ENCODE peak calls at places on chromosome 7, in four cellular contexts. H is IMR-90, A is transverse colon, Z is uterus. W is an unnamed sample.

GRCh38 chr7:43658718-43659548 is 70.4 kb downstream of the COA1 start:
- DNase-seq in H (peak; percentile 93), A (no peak), Z (no peak), W (no peak)

GRCh38 chr7:105806592-105807266 is 69.7 kb downstream of the ATXN7L1 start:
- DNase-seq in H (peak; percentile 79), A (peak; percentile 24), Z (no peak), W (no peak)

GRCh38 chr7:25805027-25805687 is 346.8 kb upstream of the NFE2L3 start:
- DNase-seq in H (peak; percentile 9), A (no peak), Z (peak; percentile 36), W (no peak)

GRCh38 chr7:33880787-33881186 is 24.6 kb upstream of the BMPER start:
- DNase-seq in H (peak; percentile 68), A (no peak), Z (no peak), W (no peak)

GRCh38 chr7:30546596-30546995 is 42.0 kb upstream of the GGCT start:
- DNase-seq in H (no peak), A (no peak), Z (no peak), W (no peak)

GRCh38 chr7:5422324-5423271 is 1.0 kb downstream of the TNRC18 start:
- DNase-seq in H (peak; percentile 24), A (no peak), Z (peak; percentile 28), W (no peak)

GRCh38 chr7:95317966-95318365 is 6.4 kb downstream of the PON1 start:
- DNase-seq in H (no peak), A (no peak), Z (no peak), W (no peak)

GRCh38 chr7:4273566-4274230 is 408.4 kb upstream of the FOXK1 start:
- DNase-seq in H (no peak), A (no peak), Z (no peak), W (no peak)

GRCh38 chr7:141366098-141366621 is 185.1 kb upstream of the AGK start:
- DNase-seq in H (no peak), A (no peak), Z (no peak), W (no peak)

GRCh38 chr7:131950758-131951157 is 394.3 kb upstream of the PODXL start:
- DNase-seq in H (no peak), A (no peak), Z (no peak), W (no peak)

GRCh38 chr7:132546366-132547145 is 29.7 kb downstream of the PLXNA4 start:
- DNase-seq in H (no peak), A (no peak), Z (no peak), W (no peak)

GRCh38 chr7:111638048-111638447 is 75.8 kb upstream of the IMMP2L start:
- DNase-seq in H (no peak), A (no peak), Z (no peak), W (no peak)

GRCh38 chr7:94395141-94396041 is 696 bp downstream of the COL1A2 start:
- DNase-seq in H (peak; percentile 90), A (peak; percentile 30), Z (peak; percentile 85), W (peak; percentile 88)

GRCh38 chr7:45973725-45974532 is 52.9 kb upstream of the IGFBP3 start:
- DNase-seq in H (peak; percentile 43), A (no peak), Z (no peak), W (no peak)

GRCh38 chr7:45976485-45976856 is 55.4 kb upstream of the IGFBP3 start:
- DNase-seq in H (no peak), A (no peak), Z (no peak), W (no peak)

GRCh38 chr7:45975367-45975766 is 54.3 kb upstream of the IGFBP3 start:
- DNase-seq in H (peak; percentile 21), A (no peak), Z (no peak), W (no peak)

GRCh38 chr7:45975847-45976484 is 54.9 kb upstream of the IGFBP3 start:
- DNase-seq in H (no peak), A (no peak), Z (no peak), W (no peak)

GRCh38 chr7:45974540-45975360 is 53.7 kb upstream of the IGFBP3 start:
- DNase-seq in H (no peak), A (no peak), Z (no peak), W (no peak)
- H3K4me1 ChIP-seq in H (peaks cover 22% of the 10 kb centered on the region), A (no peaks in the 10 kb centered on the region), Z (peaks cover 11% of the 10 kb centered on the region), W (no peaks in the 10 kb centered on the region)

DNA sequence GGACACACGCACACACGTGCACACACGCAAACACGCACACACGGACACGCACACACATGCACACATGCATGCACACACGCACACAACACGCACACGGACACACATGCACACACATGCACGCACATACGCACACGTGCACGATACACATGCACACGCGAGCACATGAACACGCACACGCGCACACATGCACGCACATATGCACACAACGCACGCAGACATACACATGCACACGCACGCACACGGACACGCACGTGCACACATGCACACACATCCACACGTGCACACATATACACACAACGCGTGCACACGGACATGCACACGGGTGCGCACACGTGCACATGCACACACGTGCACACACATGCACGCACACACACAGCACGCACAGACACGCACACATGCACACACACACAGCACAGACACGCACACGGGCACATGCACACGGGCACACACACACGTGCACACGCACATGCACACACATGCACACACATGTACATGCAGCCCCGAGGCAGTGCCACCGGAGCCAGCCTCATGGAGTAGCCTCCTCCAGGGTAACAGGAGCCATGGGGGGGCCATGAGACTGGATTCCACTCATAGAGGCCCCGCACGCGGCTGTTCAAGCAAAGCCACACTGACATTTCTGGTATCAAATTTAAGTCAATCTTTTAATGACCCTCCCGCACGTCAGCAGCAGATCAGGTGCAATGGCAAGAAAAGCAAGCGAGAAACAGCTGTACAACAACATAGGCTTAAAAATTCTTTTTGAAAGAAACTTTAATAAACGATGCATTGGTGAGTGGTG is 17.2 kb upstream of the GPER1 start:
- DNase-seq in H (no peak), A (no peak), Z (no peak), W (no peak)
- TF ChIP-seq POLR2A in H (no peak), A (no peak), Z (no peak), W (no peak)

GRCh38 chr7:139906879-139907278 is 77.8 kb downstream of the TBXAS1 start:
- DNase-seq in H (no peak), A (no peak), Z (no peak), W (no peak)
- H3K4me1 ChIP-seq in H (peaks cover 6% of the 10 kb centered on the region), A (no peaks in the 10 kb centered on the region), Z (no peaks in the 10 kb centered on the region), W (no peaks in the 10 kb centered on the region)

DNA sequence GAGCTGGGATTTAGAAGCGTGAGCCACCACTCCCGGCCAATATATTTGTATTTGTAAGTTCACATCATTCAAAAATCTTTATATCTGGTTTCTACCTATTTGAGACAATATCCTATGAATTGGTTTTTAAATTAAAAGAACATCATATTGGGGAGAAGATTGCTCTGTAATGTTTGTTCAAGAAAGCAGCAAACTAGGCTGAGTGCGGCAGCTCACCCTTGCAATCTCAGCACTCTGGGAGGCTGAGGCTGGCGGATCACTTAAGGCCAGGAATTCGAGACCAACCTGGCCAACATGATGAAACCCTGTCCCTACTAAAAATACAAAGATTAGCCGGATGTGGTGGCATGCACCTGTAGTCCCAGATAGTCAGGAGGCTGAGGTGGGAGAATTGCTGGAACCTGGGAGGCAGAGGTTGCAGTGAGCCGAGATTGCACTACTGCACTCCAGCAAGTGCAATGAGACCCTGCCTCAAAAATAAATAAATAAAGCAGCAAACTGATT is 9.4 kb downstream of the NIPSNAP2 start:
- DNase-seq in H (no peak), A (no peak), Z (no peak), W (no peak)
- TF ChIP-seq POLR2A in H (no peak), A (no peak), Z (no peak), W (no peak)

DNA sequence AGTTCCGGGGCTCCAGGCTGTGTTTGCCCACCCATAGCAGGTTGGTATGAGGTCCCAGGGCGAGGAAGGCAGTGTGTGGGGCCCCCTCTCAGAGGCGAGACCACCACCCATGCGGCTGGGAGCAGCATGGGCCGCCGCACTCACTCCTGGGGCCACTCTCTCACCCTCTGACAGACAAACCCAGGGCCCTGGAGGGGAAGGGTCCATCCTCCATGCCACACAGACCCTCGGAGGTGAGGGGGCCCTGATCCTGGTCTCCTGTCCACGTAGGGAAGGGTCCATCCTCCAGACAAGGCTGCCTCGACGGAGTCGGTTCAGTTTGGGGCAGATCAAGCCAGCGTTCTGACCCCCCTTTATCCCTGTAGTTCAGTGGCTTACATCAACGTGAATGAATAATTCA is 230.8 kb downstream of the ELFN1 start:
- DNase-seq in H (no peak), A (no peak), Z (no peak), W (no peak)
- H3K4me1 ChIP-seq in H (peaks cover 10% of the 10 kb centered on the region), A (no peaks in the 10 kb centered on the region), Z (no peaks in the 10 kb centered on the region), W (no peaks in the 10 kb centered on the region)

DNA sequence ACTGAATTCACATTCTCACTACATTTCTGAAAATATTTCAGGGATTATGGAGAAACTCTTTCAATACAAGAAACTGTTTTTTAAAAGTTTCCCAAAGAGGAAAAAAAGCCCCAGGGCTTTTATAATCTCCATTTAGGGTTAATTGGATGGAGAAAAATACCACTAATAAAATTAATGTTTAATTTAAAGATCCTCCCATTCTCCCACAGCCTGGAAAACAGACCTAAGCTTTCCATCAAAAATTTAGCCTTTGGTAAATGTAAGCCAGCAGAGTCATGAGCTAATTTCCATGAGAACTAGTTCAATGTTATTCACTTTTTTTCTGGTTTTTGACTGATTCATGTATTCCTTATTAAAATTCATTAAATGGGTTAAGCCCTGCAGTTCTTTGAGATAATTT is 408.7 kb downstream of the PHTF2 start:
- DNase-seq in H (no peak), A (no peak), Z (no peak), W (no peak)
- TF ChIP-seq POLR2A in H (no peak), A (no peak), Z (no peak), W (no peak)

W was measured in sigmoid colon.